ENCODE peak calls at places on chromosomes 12 and 14, in six cellular contexts. U is HCT116, E is NB4, K is tibial nerve, O is cardiac muscle cell, C is left lung. V is an unnamed sample.

GRCh38 chr14:44154889-44155288 is 352.2 kb downstream of the FSCB start:
- DNase-seq in U (no peak), E (no peak), K (no peak), O (no peak), C (no peak), V (no peak)

GRCh38 chr14:74380172-74380571 is 31.9 kb downstream of the VRTN start:
- DNase-seq in U (no peak), E (no peak), K (no peak), O (no peak), C (no peak), V (no peak)

GRCh38 chr14:69803753-69804152 is 6.7 kb upstream of the SLC10A1 start:
- DNase-seq in U (no peak), E (no peak), K (no peak), O (no peak), C (no peak), V (no peak)

GRCh38 chr14:99632410-99633035 is 12.4 kb upstream of the HHIPL1 start:
- DNase-seq in U (no peak), E (no peak), K (no peak), O (no peak), C (no peak), V (no peak)

GRCh38 chr14:24032727-24033418 is 18.9 kb upstream of the CARMIL3 start:
- DNase-seq in U (no peak), E (peak), K (peak), O (no peak), C (no peak), V (peak)

GRCh38 chr14:105931808-105932483 is 405.6 kb downstream of the TMEM121 start:
- DNase-seq in U (no peak), E (peak), K (no peak), O (no peak), C (no peak), V (no peak)

GRCh38 chr14:81516941-81517797 is 16.5 kb downstream of the SEL1L start:
- DNase-seq in U (no peak), E (no peak), K (no peak), O (peak), C (no peak), V (no peak)

GRCh38 chr12:89636054-89636775 is 72.4 kb downstream of the ATP2B1 start:
- DNase-seq in U (no peak), E (no peak), K (no peak), O (no peak), C (no peak), V (no peak)

GRCh38 chr14:65751510-65751909 is 339.0 kb downstream of the FUT8 start:
- DNase-seq in U (no peak), E (no peak), K (no peak), O (no peak), C (no peak), V (no peak)

GRCh38 chr12:32918890-32919791 is 22.6 kb upstream of the PKP2 start:
- DNase-seq in U (no peak), E (peak), K (no peak), O (peak), C (no peak), V (no peak)

GRCh38 chr14:100868621-100869370 is 34.7 kb downstream of the RTL1 start:
- DNase-seq in U (no peak), E (no peak), K (no peak), O (no peak), C (peak), V (no peak)

GRCh38 chr12:126518596-126519200 is 1453.5 kb downstream of the AACS start:
- DNase-seq in U (no peak), E (no peak), K (no peak), O (no peak), C (no peak), V (no peak)

GRCh38 chr12:7042847-7043246 is 17.7 kb upstream of the C1S start:
- DNase-seq in U (peak), E (peak), K (no peak), O (peak), C (no peak), V (no peak)

GRCh38 chr12:120774169-120774916 is 48.7 kb downstream of the ACADS start:
- DNase-seq in U (no peak), E (no peak), K (no peak), O (no peak), C (no peak), V (no peak)

GRCh38 chr12:97556201-97556824 is 93.7 kb downstream of the RMST start:
- DNase-seq in U (no peak), E (no peak), K (no peak), O (peak), C (peak), V (peak)

GRCh38 chr12:56634242-56634836 is 4.2 kb upstream of the BAZ2A start:
- DNase-seq in U (peak), E (peak), K (no peak), O (peak), C (peak), V (peak)

GRCh38 chr14:88479574-88479987 is 75.2 kb downstream of the PTPN21 start:
- DNase-seq in U (no peak), E (no peak), K (no peak), O (no peak), C (peak), V (no peak)

GRCh38 chr12:7512528-7512927 is 9.0 kb upstream of the CD163 start:
- DNase-seq in U (peak), E (peak), K (no peak), O (peak), C (no peak), V (peak)

GRCh38 chr14:38838049-38838978 is 264.7 kb downstream of the SEC23A start:
- DNase-seq in U (no peak), E (no peak), K (no peak), O (no peak), C (no peak), V (no peak)

GRCh38 chr14:36946872-36947271 is 225.5 kb downstream of the SLC25A21 start:
- DNase-seq in U (no peak), E (no peak), K (no peak), O (no peak), C (no peak), V (no peak)

GRCh38 chr12:22230280-22230794 is 104.2 kb downstream of the ST8SIA1 start:
- DNase-seq in U (no peak), E (no peak), K (no peak), O (no peak), C (no peak), V (no peak)

GRCh38 chr12:58285551-58285950 is 344.2 kb downstream of the ATP23 start:
- DNase-seq in U (no peak), E (no peak), K (no peak), O (no peak), C (no peak), V (no peak)

GRCh38 chr12:116455540-116456306 is 103.5 kb upstream of the MAP1LC3B2 start:
- DNase-seq in U (peak), E (peak), K (peak), O (no peak), C (no peak), V (peak)

GRCh38 chr14:74262076-74262475 is 22.8 kb downstream of the VSX2 start:
- DNase-seq in U (no peak), E (no peak), K (no peak), O (no peak), C (no peak), V (no peak)

GRCh38 chr12:107845980-107846659 is 71.6 kb downstream of the ASCL4 start:
- DNase-seq in U (no peak), E (no peak), K (no peak), O (no peak), C (peak), V (no peak)

GRCh38 chr14:102835959-102836358 is 58.7 kb downstream of the TRAF3 start:
- DNase-seq in U (no peak), E (no peak), K (no peak), O (no peak), C (no peak), V (no peak)

GRCh38 chr14:106883218-106883692 is 1356.9 kb downstream of the TMEM121 start:
- DNase-seq in U (no peak), E (peak), K (no peak), O (no peak), C (peak), V (peak)

GRCh38 chr12:90741611-90742010 is 213.4 kb downstream of the CCER1 start:
- DNase-seq in U (no peak), E (no peak), K (no peak), O (no peak), C (no peak), V (no peak)

GRCh38 chr12:114443607-114444421 is 37.9 kb upstream of the TBX5 start:
- DNase-seq in U (no peak), E (no peak), K (no peak), O (peak), C (peak), V (no peak)

GRCh38 chr14:74504412-74504811 is 10.8 kb downstream of the ISCA2 start:
- DNase-seq in U (no peak), E (no peak), K (no peak), O (no peak), C (no peak), V (no peak)

GRCh38 chr12:76952995-76953394 is 74.2 kb upstream of the CSRP2 start:
- DNase-seq in U (peak), E (no peak), K (no peak), O (no peak), C (no peak), V (peak)
- TF ChIP-seq CTCF in U (peak), E (no peak), K (no peak), O (no peak), C (no peak), V (no peak)

DNA sequence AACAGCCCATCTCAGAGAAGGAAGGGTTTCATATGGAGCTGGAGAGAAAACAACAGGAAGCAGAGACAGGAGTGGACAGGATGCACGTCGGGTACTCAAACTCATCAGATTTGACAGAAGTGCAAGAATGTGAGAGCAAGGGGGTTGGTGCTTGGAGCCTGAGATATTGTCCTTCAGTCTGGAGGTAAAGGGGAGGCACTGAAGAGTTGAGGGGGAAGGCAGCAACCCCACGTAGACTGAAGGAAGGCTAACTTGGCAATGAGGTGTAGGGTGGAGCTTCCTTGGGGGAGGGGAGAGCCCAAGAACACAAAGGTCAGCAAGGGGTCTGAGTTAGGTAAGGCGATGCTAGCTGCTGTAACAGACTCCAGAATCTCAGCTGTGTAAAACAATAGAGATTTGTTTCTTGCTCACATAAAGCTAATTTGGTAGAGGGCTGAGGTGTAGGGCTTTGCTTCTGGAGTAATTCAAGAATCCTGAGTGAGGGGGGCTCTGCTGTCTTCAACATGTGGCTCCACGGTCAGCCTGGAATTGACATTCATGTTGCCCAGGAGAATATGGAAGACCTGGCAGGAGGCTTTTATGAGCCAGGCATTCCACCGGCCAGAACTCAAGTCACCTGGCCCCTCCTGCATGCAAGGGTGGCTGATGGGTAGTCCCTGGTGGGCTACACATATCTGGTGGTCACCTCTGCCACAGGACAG is 153.9 kb downstream of the ZFP36L1 start:
- DNase-seq in U (no peak), E (no peak), K (no peak), O (no peak), C (no peak), V (no peak)
- TF ChIP-seq CTCF in U (no peak), E (no peak), K (no peak), O (no peak), C (no peak), V (no peak)

GRCh38 chr12:53327435-53328042 is 6.1 kb upstream of the AAAS start:
- DNase-seq in U (no peak), E (peak), K (no peak), O (no peak), C (no peak), V (peak)
- TF ChIP-seq CTCF in U (peak), E (peak), K (peak), O (peak), C (no peak), V (peak)

GRCh38 chr14:32337759-32338158 is 8.7 kb downstream of the AKAP6 start:
- DNase-seq in U (no peak), E (no peak), K (no peak), O (no peak), C (no peak), V (no peak)
- TF ChIP-seq CTCF in U (no peak), E (no peak), K (no peak), O (no peak), C (no peak), V (no peak)

GRCh38 chr14:22886500-22887259 is 3.7 kb downstream of the REM2 start:
- DNase-seq in U (peak), E (peak), K (peak), O (peak), C (peak), V (peak)
- TF ChIP-seq CTCF in U (no peak), E (no peak), K (peak), O (no peak), C (no peak), V (no peak)

GRCh38 chr12:111434049-111434448 is 28.3 kb downstream of the SH2B3 start:
- DNase-seq in U (no peak), E (no peak), K (no peak), O (no peak), C (no peak), V (no peak)
- TF ChIP-seq CTCF in U (no peak), E (no peak), K (no peak), O (no peak), C (no peak), V (no peak)

DNA sequence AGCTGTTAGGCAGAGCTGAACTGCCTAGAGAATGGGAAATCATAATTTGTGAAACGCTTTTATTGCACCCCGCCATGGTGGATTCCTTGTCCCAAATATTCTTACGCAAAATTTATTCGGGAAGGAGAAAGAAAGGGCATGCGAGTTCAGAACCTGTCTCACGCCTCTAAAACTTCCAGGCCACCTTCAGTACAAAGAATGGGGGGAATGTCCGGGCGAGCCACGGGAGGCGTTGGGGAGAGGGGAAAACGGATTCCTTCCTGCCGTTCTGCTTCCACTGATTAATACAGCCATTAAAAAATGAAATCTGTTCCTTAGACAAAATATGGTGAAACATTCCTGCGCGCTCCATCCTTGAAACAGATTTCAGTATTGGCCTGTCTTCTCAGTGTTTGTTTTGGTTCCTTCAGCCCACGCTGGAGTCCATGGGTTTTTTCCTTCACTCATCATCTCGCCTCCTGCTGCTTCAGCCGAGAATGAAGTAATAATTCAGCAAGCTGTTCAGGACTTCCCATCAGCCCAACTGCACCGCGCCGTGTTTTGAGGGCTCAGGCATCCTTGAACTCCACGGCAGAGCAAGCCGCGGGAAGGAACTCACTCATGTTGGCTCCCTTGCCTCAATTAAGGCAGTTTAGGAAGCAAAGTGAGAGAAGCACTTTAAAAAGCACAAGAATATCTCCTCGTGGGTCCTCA is 47.7 kb upstream of the CDKN3 start:
- DNase-seq in U (no peak), E (no peak), K (no peak), O (no peak), C (no peak), V (no peak)
- TF ChIP-seq CTCF in U (no peak), E (no peak), K (no peak), O (no peak), C (no peak), V (no peak)

V was measured in Calu3.